ENCODE peak calls at places on chromosomes 12 and 14, in seven cellular contexts. V is AG04449, H is colonic mucosa, X is MM.1S, W is body of pancreas, L is fibroblast of the aortic adventitia, P is left lung. T is an unnamed sample.
A peak's percentile ranks its signal among the peaks of the same experiment; 100 is the strongest.

GRCh38 chr14:96001866-96002510 is 37.2 kb upstream of the C14orf132 start:
- DNase-seq in W (no peak), L (no peak), H (no peak), X (no peak), P (no peak), V (no peak), T (no peak)

GRCh38 chr14:96146131-96146771 is 58.4 kb upstream of the BDKRB2 start:
- DNase-seq in V (peak; percentile 45), X (no peak), P (no peak), L (peak; percentile 98), H (no peak), W (peak; percentile 23), T (no peak)

GRCh38 chr12:123045678-123046077 is 65.2 kb downstream of the ARL6IP4 start:
- DNase-seq in P (no peak), L (no peak), X (no peak), H (no peak), V (no peak), W (no peak), T (no peak)

GRCh38 chr12:123867141-123867540 is 105.0 kb downstream of the DNAH10 start:
- DNase-seq in H (no peak), X (no peak), V (no peak), L (peak; percentile 10), W (no peak), P (no peak), T (no peak)

GRCh38 chr12:3313066-3313465 is 177.9 kb upstream of the PRMT8 start:
- DNase-seq in X (no peak), V (peak; percentile 47), W (no peak), L (peak; percentile 58), H (no peak), P (no peak), T (peak; percentile 91)

GRCh38 chr14:41607119-41607785 is 576 bp downstream of the LRFN5 start:
- DNase-seq in W (no peak), X (no peak), L (peak; percentile 53), P (no peak), V (no peak), H (no peak), T (no peak)

GRCh38 chr12:132174703-132175490 is 30.6 kb downstream of the NOC4L start:
- DNase-seq in L (no peak), H (no peak), P (no peak), W (no peak), V (no peak), X (no peak), T (no peak)

GRCh38 chr14:23058654-23059504 is 1.6 kb upstream of the CDH24 start:
- DNase-seq in L (no peak), H (no peak), V (no peak), P (no peak), W (no peak), X (no peak), T (no peak)

GRCh38 chr14:64979336-64980074 is 7.2 kb upstream of the FNTB start:
- DNase-seq in P (no peak), L (peak; percentile 54), W (no peak), H (no peak), V (no peak), X (no peak), T (no peak)

GRCh38 chr12:63098851-63099250 is 52.1 kb downstream of the AVPR1A start:
- DNase-seq in X (no peak), H (no peak), L (no peak), W (no peak), V (no peak), P (no peak), T (no peak)

GRCh38 chr12:79455314-79455713 is 235.4 kb downstream of the PAWR start:
- DNase-seq in X (no peak), H (no peak), P (no peak), L (peak; percentile 66), V (no peak), W (no peak), T (no peak)

GRCh38 chr14:69399750-69400149 is 1.3 kb downstream of the SLC39A9 start:
- DNase-seq in W (no peak), X (no peak), H (no peak), L (no peak), V (no peak), P (no peak), T (no peak)

GRCh38 chr12:128190614-128191013 is 76.4 kb upstream of the TMEM132C start:
- DNase-seq in L (no peak), H (no peak), X (no peak), V (no peak), P (no peak), W (no peak), T (no peak)

GRCh38 chr14:81062816-81063215 is 107.4 kb downstream of the TSHR start:
- DNase-seq in X (peak; percentile 41), W (no peak), P (no peak), V (no peak), H (no peak), L (peak; percentile 1), T (no peak)

GRCh38 chr12:41515953-41516352 is 327.8 kb downstream of the PDZRN4 start:
- DNase-seq in W (no peak), X (no peak), L (no peak), H (no peak), P (no peak), V (no peak), T (no peak)

GRCh38 chr12:113424915-113425823 is 3.0 kb downstream of the SDSL start:
- DNase-seq in V (no peak), L (peak; percentile 61), W (peak; percentile 65), X (peak; percentile 12), H (peak; percentile 64), P (peak; percentile 57), T (no peak)

GRCh38 chr12:47767197-47767724 is 5.8 kb upstream of the SLC48A1 start:
- DNase-seq in X (peak; percentile 82), P (no peak), V (no peak), H (peak; percentile 77), L (peak; percentile 59), W (peak; percentile 75), T (no peak)

GRCh38 chr12:52871291-52871961 is 22.6 kb upstream of the KRT78 start:
- DNase-seq in P (no peak), L (peak; percentile 81), W (no peak), X (no peak), V (peak; percentile 65), H (peak; percentile 75), T (no peak)

GRCh38 chr14:89030921-89031320 is 206.5 kb downstream of the TTC8 start:
- DNase-seq in V (no peak), L (no peak), H (no peak), W (no peak), X (no peak), P (no peak), T (no peak)

GRCh38 chr12:91143241-91143640 is 31.9 kb upstream of the LUM start:
- DNase-seq in L (peak; percentile 86), P (no peak), W (no peak), V (no peak), H (no peak), X (no peak), T (no peak)

GRCh38 chr14:100124551-100125088 is 34.8 kb downstream of the DEGS2 start:
- DNase-seq in W (no peak), L (no peak), P (no peak), V (no peak), X (no peak), H (no peak), T (no peak)

GRCh38 chr14:100128688-100129087 is 30.8 kb downstream of the DEGS2 start:
- DNase-seq in V (no peak), P (no peak), L (no peak), H (no peak), W (no peak), X (no peak), T (no peak)

GRCh38 chr14:100129161-100129589 is 30.3 kb downstream of the DEGS2 start:
- DNase-seq in W (no peak), P (no peak), L (peak; percentile 74), V (no peak), H (no peak), X (no peak), T (no peak)

GRCh38 chr14:100127853-100128455 is 31.5 kb downstream of the DEGS2 start:
- DNase-seq in H (no peak), X (no peak), P (no peak), L (no peak), W (no peak), V (no peak), T (no peak)

DNA sequence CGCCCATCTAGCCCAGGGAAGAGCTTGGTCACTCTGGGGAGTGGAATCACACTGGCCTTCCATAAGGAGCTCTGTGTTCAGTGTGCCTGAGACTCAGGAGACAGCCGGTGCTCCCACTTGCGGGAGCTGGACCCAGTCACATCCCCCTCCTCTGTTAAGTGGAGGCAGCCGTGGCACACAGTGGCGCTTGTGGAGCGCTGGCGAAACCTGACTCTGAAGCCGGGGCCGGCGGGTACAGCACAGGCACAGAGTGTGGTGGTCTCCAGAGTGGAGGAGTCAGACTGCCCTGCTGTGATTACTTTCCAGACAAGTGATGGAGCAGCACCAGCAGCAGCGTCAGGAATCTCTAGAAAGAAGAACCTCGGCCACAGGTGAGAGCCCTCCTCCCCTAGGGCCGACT is 33.0 kb downstream of the DEGS2 start:
- DNase-seq in H (no peak), W (no peak), V (no peak), P (no peak), L (no peak), X (no peak), T (no peak)
- H3K4me3 ChIP-seq in H (no peak overlapping the region), W (no peak overlapping the region), V (no peak overlapping the region), P (no peak overlapping the region), L (no peak overlapping the region), X (no peak overlapping the region), T (no peak overlapping the region)

GRCh38 chr12:89988556-89988955 is 279.9 kb upstream of the ATP2B1 start:
- DNase-seq in L (no peak), H (no peak), W (no peak), X (no peak), V (no peak), P (no peak), T (no peak)
- H3K4me3 ChIP-seq in L (no peak overlapping the region), H (no peak overlapping the region), W (no peak overlapping the region), X (no peak overlapping the region), V (no peak overlapping the region), P (no peak overlapping the region), T (no peak overlapping the region)

GRCh38 chr12:546920-547845 is 87.4 kb downstream of the B4GALNT3 start:
- DNase-seq in L (peak; percentile 43), X (peak; percentile 64), P (peak; percentile 66), V (no peak), W (peak; percentile 72), H (peak; percentile 73), T (no peak)
- H3K4me3 ChIP-seq in L (no peak overlapping the region), X (peak overlapping the region; percentile 10), P (no peak overlapping the region), V (peak overlapping the region; percentile 36), W (no peak overlapping the region), H (no peak overlapping the region), T (no peak overlapping the region)

GRCh38 chr12:17528394-17528793 is 561.6 kb downstream of the RERGL start:
- DNase-seq in P (no peak), V (no peak), H (no peak), L (no peak), X (no peak), W (no peak), T (no peak)

GRCh38 chr12:17527021-17527420 is 563.0 kb downstream of the RERGL start:
- DNase-seq in V (no peak), W (no peak), L (no peak), X (no peak), H (no peak), P (no peak), T (no peak)
- H3K4me3 ChIP-seq in V (no peak overlapping the region), W (no peak overlapping the region), L (no peak overlapping the region), X (no peak overlapping the region), H (no peak overlapping the region), P (no peak overlapping the region), T (no peak overlapping the region)

T was measured in keratinocyte.